ENCODE peak calls at places on chromosomes 13 and 19, in four cellular contexts. W is A172, Q is EH, G is fibroblast of the aortic adventitia. H is an unnamed sample.

GRCh38 chr19:1076951-1077350 is 10.0 kb downstream of the ARHGAP45 start:
- DNase-seq in W (peak), Q (no peak), G (no peak), H (no peak)

GRCh38 chr19:2455481-2456300 is 1.1 kb downstream of the LMNB2 start:
- DNase-seq in W (no peak), Q (peak), G (no peak), H (no peak)

GRCh38 chr19:926595-927043 is 784 bp downstream of the ARID3A start:
- DNase-seq in W (no peak), Q (peak), G (peak), H (no peak)

GRCh38 chr19:28949535-28949934 is 263.4 kb downstream of the UQCRFS1 start:
- DNase-seq in W (no peak), Q (no peak), G (no peak), H (no peak)

GRCh38 chr19:46745521-46746280 is at the start of gene FKRP:
- DNase-seq in W (no peak), Q (peak), G (no peak), H (no peak)

GRCh38 chr19:4115050-4115817 is 8.7 kb downstream of the MAP2K2 start:
- DNase-seq in W (no peak), Q (no peak), G (no peak), H (no peak)

GRCh38 chr19:43533546-43534304 is 737 bp downstream of the ZNF575 start:
- DNase-seq in W (peak), Q (peak), G (peak), H (peak)

GRCh38 chr13:30802953-30803478 is 67.7 kb downstream of the ALOX5AP start:
- DNase-seq in W (peak), Q (peak), G (peak), H (peak)

GRCh38 chr13:45393941-45394570 is 24.1 kb downstream of the SLC25A30 start:
- DNase-seq in W (peak), Q (peak), G (peak), H (no peak)

GRCh38 chr13:52665325-52665724 is 12.7 kb downstream of the SUGT1 start:
- DNase-seq in W (peak), Q (peak), G (peak), H (no peak)

GRCh38 chr13:21176195-21176981 is at the start of the genes MRPL57 and SKA3:
- DNase-seq in W (peak), Q (peak), G (peak), H (peak)

GRCh38 chr13:80131204-80131603 is 209.7 kb downstream of the SPRY2 start:
- DNase-seq in W (peak), Q (peak), G (peak), H (no peak)

GRCh38 chr13:21676611-21677021 is 5.7 kb downstream of the FGF9 start:
- DNase-seq in W (no peak), Q (no peak), G (no peak), H (no peak)

GRCh38 chr13:45542878-45543277 is 72.7 kb downstream of the ERICH6B start:
- DNase-seq in W (no peak), Q (no peak), G (no peak), H (no peak)

GRCh38 chr19:29840066-29840950 is 28.5 kb downstream of the CCNE1 start:
- DNase-seq in W (no peak), Q (no peak), G (no peak), H (no peak)

GRCh38 chr13:52782486-52783448 is 43.1 kb upstream of the CNMD start:
- DNase-seq in W (no peak), Q (no peak), G (no peak), H (no peak)

GRCh38 chr13:86425127-86425526 is 625.9 kb upstream of the SLITRK6 start:
- DNase-seq in W (no peak), Q (no peak), G (no peak), H (no peak)

GRCh38 chr13:87274209-87274819 is 396.9 kb upstream of the SLITRK5 start:
- DNase-seq in W (peak), Q (no peak), G (peak), H (no peak)

GRCh38 chr13:113083402-113084061 is 22.1 kb upstream of the F7 start:
- DNase-seq in W (peak), Q (no peak), G (peak), H (no peak)

GRCh38 chr19:58000677-58001076 is 1.9 kb downstream of the ZNF606 start:
- DNase-seq in W (no peak), Q (no peak), G (no peak), H (no peak)

GRCh38 chr19:30303131-30303654 is 69.0 kb upstream of the ZNF536 start:
- DNase-seq in W (no peak), Q (no peak), G (no peak), H (no peak)

GRCh38 chr13:95880346-95880745 is 172.9 kb downstream of the UGGT2 start:
- DNase-seq in W (no peak), Q (no peak), G (peak), H (no peak)

GRCh38 chr13:32264407-32264806 is 50.8 kb downstream of the ZAR1L start:
- DNase-seq in W (peak), Q (peak), G (peak), H (no peak)

GRCh38 chr13:90770334-90770733 is 577.2 kb upstream of the MIR17HG start:
- DNase-seq in W (no peak), Q (no peak), G (no peak), H (no peak)

GRCh38 chr19:54464044-54464623 is 556 bp upstream of the LENG9 start:
- DNase-seq in W (peak), Q (peak), G (peak), H (no peak)

GRCh38 chr19:40689339-40690049 is 957 bp downstream of the NUMBL start:
- DNase-seq in W (no peak), Q (peak), G (peak), H (no peak)